ENCODE peak calls at places on chromosomes 5 and 9, in four cellular contexts. S is T follicular helper cell, E is AG04450, J is activated T-cell treated with anti-CD3 and anti-CD28 coated beads for 48 hours. A is an unnamed sample.

GRCh38 chr9:33187519-33188218 is 20.5 kb upstream of the B4GALT1 start:
- DNase-seq in S (no peak), E (no peak), J (no peak), A (no peak)

GRCh38 chr5:148687427-148687826 is 33.1 kb upstream of the HTR4 start:
- DNase-seq in S (no peak), E (no peak), J (no peak), A (peak)

GRCh38 chr5:4941957-4942830 is 197.9 kb upstream of the ADAMTS16 start:
- DNase-seq in S (no peak), E (no peak), J (peak), A (peak)

GRCh38 chr5:59832577-59833301 is 60.8 kb downstream of the PDE4D start:
- DNase-seq in S (no peak), E (no peak), J (no peak), A (no peak)

GRCh38 chr5:143645356-143645755 is 166.6 kb upstream of the HMHB1 start:
- DNase-seq in S (no peak), E (no peak), J (no peak), A (no peak)

GRCh38 chr5:181061645-181062044 is 21.6 kb downstream of the BTNL9 start:
- DNase-seq in S (no peak), E (no peak), J (no peak), A (no peak)

GRCh38 chr5:175895701-175896102 is 24.3 kb downstream of the CPLX2 start:
- DNase-seq in S (peak), E (no peak), J (peak), A (no peak)

GRCh38 chr5:66134407-66134843 is 9.7 kb upstream of the SREK1 start:
- DNase-seq in S (no peak), E (no peak), J (no peak), A (no peak)

GRCh38 chr5:373710-374602 is 52.4 kb downstream of the AHRR start:
- DNase-seq in S (no peak), E (no peak), J (peak), A (peak)

GRCh38 chr5:171494452-171495121 is 75.1 kb downstream of the FGF18 start:
- DNase-seq in S (no peak), E (peak), J (no peak), A (peak)

GRCh38 chr5:111238826-111239225 is 14.6 kb downstream of the CAMK4 start:
- DNase-seq in S (no peak), E (no peak), J (no peak), A (no peak)